ENCODE peak calls at places on chromosomes 13 and 19, in seven cellular contexts. I, S, H, A, O, F and M are unnamed samples.

GRCh38 chr19:29245221-29245620 is 32.3 kb upstream of the UQCRFS1 start:
- DNase-seq in F (no peak), O (no peak), H (peak; percentile 35), I (no peak), A (no peak), S (no peak), M (no peak)

GRCh38 chr13:48571121-48571901 is 38.4 kb upstream of the RCBTB2 start:
- DNase-seq in H (peak; percentile 31), F (no peak), O (no peak), A (peak; percentile 58), I (no peak), S (no peak), M (peak; percentile 50)

GRCh38 chr13:99859178-99860177 is 112.1 kb downstream of the ZIC5 start:
- DNase-seq in H (peak; percentile 79), A (no peak), F (no peak), I (no peak), S (no peak), O (no peak), M (no peak)

GRCh38 chr13:74774252-74774651 is 640.0 kb upstream of the KLF12 start:
- DNase-seq in O (no peak), I (no peak), F (no peak), H (no peak), A (no peak), S (peak; percentile 36), M (peak; percentile 49)

GRCh38 chr13:59834801-59835200 is 328.9 kb downstream of the DIAPH3 start:
- DNase-seq in I (no peak), S (peak; percentile 29), O (no peak), F (no peak), H (no peak), A (no peak), M (peak; percentile 42)

GRCh38 chr13:48161530-48162179 is 66.8 kb upstream of the MED4 start:
- DNase-seq in F (no peak), I (no peak), S (no peak), H (no peak), O (no peak), A (peak; percentile 90), M (no peak)

GRCh38 chr13:76646946-76647345 is 239.3 kb downstream of the KCTD12 start:
- DNase-seq in I (no peak), S (peak; percentile 28), A (no peak), H (no peak), F (no peak), O (no peak), M (peak; percentile 27)

GRCh38 chr13:24038405-24038804 is 122.1 kb upstream of the SPATA13 start:
- DNase-seq in O (no peak), S (peak; percentile 69), A (no peak), F (no peak), H (peak; percentile 12), I (no peak), M (peak; percentile 28)

GRCh38 chr19:16593181-16593580 is 21.0 kb upstream of the SLC35E1 start:
- DNase-seq in I (no peak), S (no peak), F (no peak), O (no peak), H (peak; percentile 63), A (no peak), M (no peak)